ENCODE peak calls at places on chromosomes 3 and 15, in six cellular contexts. K, J, G, E, O and L are unnamed samples.

GRCh38 chr3:23992051-23992628 is 47.1 kb downstream of the NR1D2 start:
- DNase-seq in K (no peak), J (peak), G (peak), E (no peak), O (no peak), L (peak)

GRCh38 chr15:99486371-99487336 is 79.1 kb upstream of the MEF2A start:
- DNase-seq in K (peak), J (peak), G (peak), E (peak), O (no peak), L (peak)

GRCh38 chr15:77311020-77311419 is 108.9 kb downstream of the PEAK1 start:
- DNase-seq in K (no peak), J (no peak), G (no peak), E (no peak), O (no peak), L (no peak)

GRCh38 chr3:82002993-82003642 is 241.7 kb upstream of the GBE1 start:
- DNase-seq in K (no peak), J (no peak), G (no peak), E (no peak), O (no peak), L (no peak)

GRCh38 chr3:95407709-95408463 is 1345.0 kb downstream of the NSUN3 start:
- DNase-seq in K (no peak), J (no peak), G (no peak), E (no peak), O (no peak), L (no peak)

GRCh38 chr15:52178765-52179164 is 12.4 kb downstream of the GNB5 start:
- DNase-seq in K (no peak), J (no peak), G (no peak), E (no peak), O (no peak), L (no peak)

GRCh38 chr3:147497301-147497700 is 88.1 kb downstream of the ZIC1 start:
- DNase-seq in K (no peak), J (no peak), G (no peak), E (no peak), O (no peak), L (no peak)

GRCh38 chr3:113736548-113737089 is 9.4 kb downstream of the NAA50 start:
- DNase-seq in K (peak), J (peak), G (peak), E (no peak), O (no peak), L (peak)

GRCh38 chr15:29106551-29107290 is 162.9 kb downstream of the NSMCE3 start:
- DNase-seq in K (no peak), J (no peak), G (no peak), E (peak), O (no peak), L (no peak)

GRCh38 chr3:83230376-83230775 is 1468.9 kb upstream of the GBE1 start:
- DNase-seq in K (no peak), J (no peak), G (no peak), E (no peak), O (no peak), L (no peak)

GRCh38 chr3:71549948-71550347 is 33.6 kb downstream of the FOXP1 start:
- DNase-seq in K (no peak), J (no peak), G (peak), E (no peak), O (no peak), L (no peak)

GRCh38 chr15:100588638-100589242 is 13.2 kb downstream of the LINS1 start:
- DNase-seq in K (no peak), J (no peak), G (peak), E (no peak), O (no peak), L (peak)

GRCh38 chr3:42853056-42853455 is 22.6 kb downstream of the CYP8B1 start:
- DNase-seq in K (no peak), J (no peak), G (no peak), E (no peak), O (no peak), L (no peak)

GRCh38 chr3:21562225-21562624 is 188.8 kb downstream of the ZNF385D start:
- DNase-seq in K (no peak), J (no peak), G (no peak), E (no peak), O (no peak), L (no peak)

GRCh38 chr3:139434764-139435291 is 41.5 kb downstream of the RBP2 start:
- DNase-seq in K (no peak), J (no peak), G (peak), E (no peak), O (no peak), L (peak)

GRCh38 chr3:53045107-53045783 is 628 bp downstream of the SFMBT1 start:
- DNase-seq in K (peak), J (peak), G (peak), E (peak), O (peak), L (peak)

GRCh38 chr3:31934866-31935265 is 46.2 kb downstream of the OSBPL10 start:
- DNase-seq in K (no peak), J (no peak), G (no peak), E (no peak), O (no peak), L (no peak)

GRCh38 chr15:38490231-38490630 is 36.3 kb downstream of the FAM98B start:
- DNase-seq in K (no peak), J (no peak), G (peak), E (no peak), O (no peak), L (peak)

GRCh38 chr15:101355678-101356464 is 60.8 kb upstream of the SNRPA1 start:
- DNase-seq in K (no peak), J (no peak), G (no peak), E (no peak), O (no peak), L (no peak)

GRCh38 chr3:143090486-143090885 is 29.1 kb upstream of the CHST2 start:
- DNase-seq in K (peak), J (peak), G (no peak), E (no peak), O (no peak), L (no peak)

GRCh38 chr15:68640791-68641331 is 62.1 kb downstream of the CORO2B start:
- DNase-seq in K (no peak), J (no peak), G (no peak), E (no peak), O (peak), L (no peak)

GRCh38 chr15:95664435-95664834 is 666.1 kb upstream of the NR2F2 start:
- DNase-seq in K (no peak), J (no peak), G (no peak), E (no peak), O (no peak), L (no peak)

GRCh38 chr15:66673410-66674322 is 28.4 kb upstream of the SMAD6 start:
- DNase-seq in K (peak), J (no peak), G (no peak), E (peak), O (no peak), L (no peak)

GRCh38 chr3:20668411-20668810 is 482.4 kb upstream of the SGO1 start:
- DNase-seq in K (no peak), J (peak), G (no peak), E (no peak), O (no peak), L (no peak)

GRCh38 chr3:171328419-171329082 is 131.7 kb downstream of the TNIK start:
- DNase-seq in K (no peak), J (peak), G (no peak), E (no peak), O (peak), L (no peak)

GRCh38 chr3:179732661-179733348 is 80.0 kb downstream of the USP13 start:
- DNase-seq in K (no peak), J (no peak), G (no peak), E (peak), O (no peak), L (no peak)

GRCh38 chr3:133328373-133328772 is 71.5 kb upstream of the BFSP2 start:
- DNase-seq in K (no peak), J (no peak), G (no peak), E (no peak), O (no peak), L (no peak)

GRCh38 chr3:49906004-49906860 is 2.6 kb upstream of the MST1R start:
- DNase-seq in K (no peak), J (peak), G (peak), E (peak), O (no peak), L (peak)

GRCh38 chr15:74383695-74384565 is 16.5 kb upstream of the CYP11A1 start:
- DNase-seq in K (no peak), J (no peak), G (peak), E (no peak), O (no peak), L (peak)

GRCh38 chr15:63291507-63291906 is 14.1 kb downstream of the APH1B start:
- DNase-seq in K (no peak), J (no peak), G (peak), E (no peak), O (no peak), L (peak)